ENCODE peak calls at places on chromosomes 4 and X, in four cellular contexts. One of them, this sample, is unnamed.

GRCh38 chr4:185833055-185833598 is 21.1 kb upstream of the SORBS2 start:
- DNase-seq in H1: no peak
- DNase-seq in GM12878: no peak
- DNase-seq in A549: no peak
- DNase-seq in this sample: peak

GRCh38 chrX:7215842-7216241 is 67.9 kb upstream of the PUDP start:
- DNase-seq in H1: no peak
- DNase-seq in GM12878: no peak
- DNase-seq in A549: no peak
- DNase-seq in this sample: no peak

GRCh38 chrX:154015581-154016264 is 4.0 kb downstream of the IRAK1 start:
- DNase-seq in H1: no peak
- DNase-seq in GM12878: no peak
- DNase-seq in A549: no peak
- DNase-seq in this sample: no peak

GRCh38 chrX:129678176-129678880 is 23.6 kb upstream of the APLN start:
- DNase-seq in H1: no peak
- DNase-seq in GM12878: no peak
- DNase-seq in A549: peak
- DNase-seq in this sample: no peak

GRCh38 chr4:148058160-148058859 is 326.4 kb downstream of the ARHGAP10 start:
- DNase-seq in H1: no peak
- DNase-seq in GM12878: no peak
- DNase-seq in A549: no peak
- DNase-seq in this sample: no peak

GRCh38 chr4:41207330-41207831 is 7.0 kb downstream of the APBB2 start:
- DNase-seq in H1: no peak
- DNase-seq in GM12878: no peak
- DNase-seq in A549: no peak
- DNase-seq in this sample: no peak

GRCh38 chrX:116232833-116233232 is 62.3 kb downstream of the AGTR2 start:
- DNase-seq in H1: no peak
- DNase-seq in GM12878: no peak
- DNase-seq in A549: no peak
- DNase-seq in this sample: no peak

GRCh38 chrX:7028246-7028645 is 119.3 kb upstream of the STS start:
- DNase-seq in H1: no peak
- DNase-seq in GM12878: no peak
- DNase-seq in A549: no peak
- DNase-seq in this sample: no peak

GRCh38 chr4:153402366-153402765 is 57.9 kb downstream of the MND1 start:
- DNase-seq in H1: no peak
- DNase-seq in GM12878: no peak
- DNase-seq in A549: no peak
- DNase-seq in this sample: no peak

GRCh38 chr4:32485976-32486375 is 1765.8 kb downstream of the PCDH7 start:
- DNase-seq in H1: no peak
- DNase-seq in GM12878: no peak
- DNase-seq in A549: no peak
- DNase-seq in this sample: no peak

GRCh38 chrX:38800981-38801845 is at the start of gene MID1IP1:
- DNase-seq in H1: peak
- DNase-seq in GM12878: no peak
- DNase-seq in A549: peak
- DNase-seq in this sample: peak

GRCh38 chr4:46830971-46831454 is 78.0 kb downstream of the COX7B2 start:
- DNase-seq in H1: no peak
- DNase-seq in GM12878: no peak
- DNase-seq in A549: no peak
- DNase-seq in this sample: no peak

GRCh38 chrX:67893931-67894330 is 350.1 kb downstream of the AR start:
- DNase-seq in H1: no peak
- DNase-seq in GM12878: no peak
- DNase-seq in A549: no peak
- DNase-seq in this sample: no peak

GRCh38 chr4:85092943-85093342 is 126.5 kb upstream of the WDFY3 start:
- DNase-seq in H1: no peak
- DNase-seq in GM12878: no peak
- DNase-seq in A549: no peak
- DNase-seq in this sample: no peak

GRCh38 chrX:145405012-145405411 is 157.7 kb downstream of the SPANXN1 start:
- DNase-seq in H1: no peak
- DNase-seq in GM12878: no peak
- DNase-seq in A549: peak
- DNase-seq in this sample: peak

GRCh38 chr4:84632092-84632491 is 49.2 kb downstream of the CDS1 start:
- DNase-seq in H1: no peak
- DNase-seq in GM12878: no peak
- DNase-seq in A549: no peak
- DNase-seq in this sample: no peak

GRCh38 chr4:8515316-8516060 is 64.7 kb upstream of the GPR78 start:
- DNase-seq in H1: no peak
- DNase-seq in GM12878: no peak
- DNase-seq in A549: no peak
- DNase-seq in this sample: no peak

GRCh38 chr4:13921805-13922204 is 294.3 kb upstream of the BOD1L1 start:
- DNase-seq in H1: no peak
- DNase-seq in GM12878: no peak
- DNase-seq in A549: no peak
- DNase-seq in this sample: peak

GRCh38 chr4:30256105-30256828 is 463.9 kb upstream of the PCDH7 start:
- DNase-seq in H1: no peak
- DNase-seq in GM12878: no peak
- DNase-seq in A549: no peak
- DNase-seq in this sample: no peak

GRCh38 chr4:10075158-10075863 is 41.3 kb downstream of the WDR1 start:
- DNase-seq in H1: no peak
- DNase-seq in GM12878: no peak
- DNase-seq in A549: no peak
- DNase-seq in this sample: no peak

GRCh38 chr4:3344596-3344995 is 51.8 kb downstream of the RGS12 start:
- DNase-seq in H1: no peak
- DNase-seq in GM12878: no peak
- DNase-seq in A549: no peak
- DNase-seq in this sample: no peak

GRCh38 chr4:154491341-154491679 is 289 bp downstream of the DCHS2 start:
- DNase-seq in H1: no peak
- DNase-seq in GM12878: no peak
- DNase-seq in A549: peak
- DNase-seq in this sample: no peak

GRCh38 chrX:17592117-17592516 is 145.2 kb upstream of the SCML1 start:
- DNase-seq in H1: no peak
- DNase-seq in GM12878: no peak
- DNase-seq in A549: no peak
- DNase-seq in this sample: no peak

GRCh38 chr4:131304686-131305085 is 1844.4 kb upstream of the PCDH10 start:
- DNase-seq in H1: no peak
- DNase-seq in GM12878: no peak
- DNase-seq in A549: no peak
- DNase-seq in this sample: no peak

GRCh38 chrX:96707829-96708228 is 23.2 kb downstream of the DIAPH2 start:
- DNase-seq in H1: no peak
- DNase-seq in GM12878: no peak
- DNase-seq in A549: no peak
- DNase-seq in this sample: no peak

GRCh38 chrX:107447642-107448041 is 1.8 kb upstream of the FRMPD3 start:
- DNase-seq in H1: no peak
- DNase-seq in GM12878: no peak
- DNase-seq in A549: no peak
- DNase-seq in this sample: no peak

GRCh38 chr4:41638806-41639205 is 100.8 kb downstream of the LIMCH1 start:
- DNase-seq in H1: no peak
- DNase-seq in GM12878: no peak
- DNase-seq in A549: no peak
- DNase-seq in this sample: no peak

GRCh38 chr4:6658635-6659075 is 18.2 kb downstream of the MRFAP1 start:
- DNase-seq in H1: peak
- DNase-seq in GM12878: no peak
- DNase-seq in A549: no peak
- DNase-seq in this sample: no peak

GRCh38 chr4:151709587-151709986 is 51.2 kb downstream of the GATB start:
- DNase-seq in H1: no peak
- DNase-seq in GM12878: no peak
- DNase-seq in A549: no peak
- DNase-seq in this sample: no peak

GRCh38 chrX:154411981-154412340 is 622 bp downstream of the TAFAZZIN start:
- DNase-seq in H1: peak
- DNase-seq in GM12878: no peak
- DNase-seq in A549: peak
- DNase-seq in this sample: peak

GRCh38 chr4:183960021-183960420 is 54.9 kb downstream of the STOX2 start:
- DNase-seq in H1: peak
- DNase-seq in GM12878: no peak
- DNase-seq in A549: peak
- DNase-seq in this sample: no peak

GRCh38 chr4:138034871-138035270 is 207.3 kb downstream of the SLC7A11 start:
- DNase-seq in H1: no peak
- DNase-seq in GM12878: no peak
- DNase-seq in A549: no peak
- DNase-seq in this sample: no peak

DNA sequence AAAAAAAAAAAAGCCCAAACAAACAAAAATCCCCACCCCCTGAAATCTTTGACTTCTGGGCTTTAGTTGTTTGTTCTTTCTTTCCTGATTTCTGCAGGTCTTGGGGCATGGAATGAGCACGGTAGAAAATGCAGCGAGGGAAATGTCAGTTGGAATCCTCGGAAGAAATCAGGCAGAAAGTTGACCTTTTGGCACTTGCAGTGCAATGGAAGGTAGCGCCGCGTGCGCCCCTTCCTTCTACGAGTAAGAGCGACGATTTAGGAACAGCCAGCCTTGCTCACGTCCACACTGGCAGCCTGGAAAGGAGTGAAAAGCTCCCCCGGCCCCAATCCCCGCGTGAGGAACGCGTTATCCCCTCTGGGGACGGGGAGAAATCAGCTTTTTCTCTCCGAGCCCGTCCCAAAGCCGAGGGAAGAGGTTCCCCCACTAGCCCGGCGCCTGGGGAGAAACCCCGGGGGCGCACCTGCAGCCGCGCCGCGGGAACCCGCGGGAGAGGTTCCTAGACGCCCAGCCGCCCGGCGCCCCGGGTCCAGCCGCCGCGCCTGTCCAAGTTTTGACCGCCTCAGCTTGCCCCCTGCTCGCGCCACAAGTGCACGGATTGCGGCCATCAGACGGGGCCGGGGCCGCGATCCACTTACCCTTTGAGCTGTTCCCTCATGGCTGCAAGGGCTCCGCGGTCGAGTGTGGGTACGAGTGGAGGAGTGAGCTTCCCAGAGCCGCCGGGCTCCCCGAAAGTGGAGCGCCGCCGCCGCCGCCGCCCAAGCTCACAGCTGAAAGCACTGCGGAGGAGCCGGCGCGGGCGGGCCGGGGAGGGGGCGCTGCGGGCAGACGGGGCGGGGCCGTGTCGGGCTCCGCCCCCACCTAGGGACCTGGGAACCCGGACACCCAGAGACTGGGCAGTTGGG is 194.6 kb upstream of the FTHL17 start:
- DNase-seq in H1: peak
- DNase-seq in GM12878: no peak
- DNase-seq in A549: no peak
- DNase-seq in this sample: peak
- TF ChIP-seq HDAC2 in H1: no peak
- TF ChIP-seq HDAC2 in GM12878: no peak
- TF ChIP-seq HDAC2 in A549: no peak
- TF ChIP-seq HDAC2 in this sample: no peak

DNA sequence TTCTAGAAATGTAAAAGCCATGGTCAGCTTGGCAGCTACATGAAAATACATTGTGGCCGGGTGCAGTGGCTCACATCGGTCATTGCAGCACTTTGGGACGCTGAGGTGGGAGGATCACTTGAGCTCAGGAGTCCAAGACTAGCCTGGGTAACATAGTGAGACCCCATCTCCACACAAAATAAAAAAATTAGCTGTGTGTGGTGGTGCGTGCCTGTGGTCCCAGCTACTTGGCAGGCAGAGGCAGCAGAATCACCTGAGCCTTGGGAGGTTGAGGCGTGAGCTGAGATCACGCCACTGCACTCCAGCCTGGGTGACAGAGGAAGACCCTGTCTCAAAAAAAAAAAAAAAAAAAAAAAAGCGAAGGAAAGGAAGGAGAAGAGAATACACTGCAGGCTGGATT is 29.0 kb downstream of the RNF212 start:
- DNase-seq in H1: no peak
- DNase-seq in GM12878: no peak
- DNase-seq in A549: no peak
- DNase-seq in this sample: no peak
- TF ChIP-seq HDAC2 in H1: no peak
- TF ChIP-seq HDAC2 in GM12878: no peak
- TF ChIP-seq HDAC2 in A549: no peak
- TF ChIP-seq HDAC2 in this sample: no peak

GRCh38 chr4:4456351-4456750 is 69.4 kb downstream of the NSG1 start:
- DNase-seq in H1: no peak
- DNase-seq in GM12878: no peak
- DNase-seq in A549: no peak
- DNase-seq in this sample: peak
- TF ChIP-seq HDAC2 in H1: no peak
- TF ChIP-seq HDAC2 in GM12878: no peak
- TF ChIP-seq HDAC2 in A549: no peak
- TF ChIP-seq HDAC2 in this sample: no peak

GRCh38 chr4:124144302-124144701 is 568.2 kb downstream of the ANKRD50 start:
- DNase-seq in H1: no peak
- DNase-seq in GM12878: no peak
- DNase-seq in A549: no peak
- DNase-seq in this sample: no peak
- TF ChIP-seq HDAC2 in H1: no peak
- TF ChIP-seq HDAC2 in GM12878: no peak
- TF ChIP-seq HDAC2 in A549: no peak
- TF ChIP-seq HDAC2 in this sample: no peak

DNA sequence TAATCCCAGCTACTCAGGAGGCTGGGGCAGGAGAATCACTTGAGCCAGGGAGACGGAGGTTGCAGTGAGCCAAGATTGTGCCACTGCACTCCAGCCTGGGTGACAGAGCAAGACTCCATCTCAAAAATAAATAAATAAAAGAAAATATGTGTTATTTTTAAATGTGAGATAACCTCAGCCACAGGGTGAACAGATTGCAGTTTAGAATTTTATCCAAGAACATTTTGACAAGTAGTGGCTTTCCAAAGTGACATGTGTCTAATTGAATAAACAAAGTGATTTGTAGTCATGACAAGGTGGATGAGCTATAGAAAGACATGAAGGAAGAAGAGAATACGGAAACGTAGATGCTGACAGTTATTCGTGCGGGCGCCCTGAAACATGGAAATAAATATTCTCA is 176.1 kb downstream of the DCTD start:
- DNase-seq in H1: no peak
- DNase-seq in GM12878: no peak
- DNase-seq in A549: no peak
- DNase-seq in this sample: no peak
- TF ChIP-seq HDAC2 in H1: no peak
- TF ChIP-seq HDAC2 in GM12878: no peak
- TF ChIP-seq HDAC2 in A549: no peak
- TF ChIP-seq HDAC2 in this sample: no peak

GRCh38 chrX:19225906-19226305 is 103.6 kb upstream of the ADGRG2 start:
- DNase-seq in H1: no peak
- DNase-seq in GM12878: no peak
- DNase-seq in A549: peak
- DNase-seq in this sample: no peak
- TF ChIP-seq HDAC2 in H1: no peak
- TF ChIP-seq HDAC2 in GM12878: no peak
- TF ChIP-seq HDAC2 in A549: no peak
- TF ChIP-seq HDAC2 in this sample: no peak